ENCODE peak calls at places on chromosomes 2 and 18, in four cellular contexts. P is ELR, D is AG08395, L is GM13976. A is an unnamed sample.

GRCh38 chr2:114400890-114401289 is 41.6 kb upstream of the DPP10 start:
- DNase-seq in L (no peak), P (no peak), D (no peak), A (no peak)

GRCh38 chr2:156343940-156344301 is 11.4 kb upstream of the NR4A2 start:
- DNase-seq in L (no peak), P (peak; percentile 45), D (no peak), A (no peak)

GRCh38 chr2:94986392-94986963 is 39.0 kb upstream of the MAL start:
- DNase-seq in L (peak; percentile 73), P (peak; percentile 75), D (peak; percentile 86), A (peak; percentile 16)

GRCh38 chr2:231710751-231711676 is 2.7 kb downstream of the PTMA start:
- DNase-seq in D (no peak), P (peak; percentile 54), L (no peak), A (no peak)

GRCh38 chr2:230777681-230778080 is 65.0 kb downstream of the CAB39 start:
- DNase-seq in P (peak; percentile 80), D (no peak), L (no peak), A (no peak)

GRCh38 chr2:40451926-40452605 is at the start of gene SLC8A1:
- DNase-seq in D (peak; percentile 58), P (peak; percentile 68), L (peak; percentile 46), A (no peak)

GRCh38 chr2:48114256-48114655 is 208.0 kb upstream of the FBXO11 start:
- DNase-seq in D (peak; percentile 15), L (peak; percentile 42), P (peak; percentile 59), A (no peak)

GRCh38 chr2:46375566-46376125 is 78.4 kb downstream of the EPAS1 start:
- DNase-seq in P (no peak), D (no peak), L (no peak), A (no peak)

GRCh38 chr18:24811963-24812681 is 351.7 kb downstream of the HRH4 start:
- DNase-seq in L (no peak), D (peak; percentile 26), P (no peak), A (no peak)

GRCh38 chr18:11368020-11368419 is 218.7 kb upstream of the PIEZO2 start:
- DNase-seq in D (no peak), L (no peak), P (peak; percentile 56), A (no peak)

GRCh38 chr18:5729983-5730699 is 165.2 kb downstream of the TMEM200C start:
- DNase-seq in D (no peak), L (no peak), P (no peak), A (no peak)

GRCh38 chr18:48106976-48107781 is 176.7 kb upstream of the SMAD2 start:
- DNase-seq in L (no peak), P (no peak), D (no peak), A (no peak)

GRCh38 chr2:143807677-143808076 is 678.5 kb downstream of the ARHGAP15 start:
- DNase-seq in D (no peak), P (no peak), L (no peak), A (no peak)

GRCh38 chr18:13410471-13410870 is 191.9 kb downstream of the LDLRAD4 start:
- DNase-seq in L (no peak), D (no peak), P (no peak), A (no peak)

GRCh38 chr2:208619993-208620392 is 213.4 kb downstream of the PTH2R start:
- DNase-seq in L (no peak), P (no peak), D (no peak), A (no peak)

GRCh38 chr2:134137182-134137595 is 116.7 kb upstream of the MGAT5 start:
- DNase-seq in L (no peak), D (peak; percentile 85), P (peak; percentile 92), A (no peak)

GRCh38 chr2:145041706-145042105 is 521.8 kb upstream of the ZEB2 start:
- DNase-seq in D (no peak), L (no peak), P (no peak), A (no peak)

GRCh38 chr2:34242741-34243123 is 643.6 kb upstream of the FAM98A start:
- DNase-seq in P (no peak), D (no peak), L (no peak), A (no peak)

GRCh38 chr2:230666885-230667712 is 45.5 kb upstream of the CAB39 start:
- DNase-seq in L (no peak), D (no peak), P (peak; percentile 86), A (no peak)

GRCh38 chr2:97739893-97740245 is 26.5 kb downstream of the ZAP70 start:
- DNase-seq in D (no peak), P (no peak), L (no peak), A (no peak)

GRCh38 chr2:98757904-98758421 is 27.0 kb upstream of the MGAT4A start:
- DNase-seq in L (peak; percentile 69), P (peak; percentile 92), D (peak; percentile 94), A (peak; percentile 87)

GRCh38 chr18:48815581-48816324 is 135.0 kb downstream of the SMAD7 start:
- DNase-seq in L (no peak), P (peak; percentile 43), D (peak; percentile 28), A (no peak)

GRCh38 chr2:47190188-47190818 is 35.2 kb upstream of the STPG4 start:
- DNase-seq in P (peak; percentile 87), L (no peak), D (peak; percentile 66), A (no peak)

GRCh38 chr2:69581774-69582581 is 61.6 kb downstream of the AAK1 start:
- DNase-seq in L (no peak), D (no peak), P (peak; percentile 84), A (no peak)

GRCh38 chr2:61419129-61419528 is 51.8 kb downstream of the USP34 start:
- DNase-seq in D (no peak), L (no peak), P (no peak), A (no peak)

GRCh38 chr18:23825496-23825895 is 136.2 kb downstream of the LAMA3 start:
- DNase-seq in L (no peak), P (peak; percentile 34), D (peak; percentile 52), A (no peak)

GRCh38 chr18:32469691-32470131 is 971 bp downstream of the GAREM1 start:
- DNase-seq in P (no peak), L (peak; percentile 8), D (peak; percentile 6), A (no peak)

GRCh38 chr2:42424033-42424432 is 63.0 kb upstream of the COX7A2L start:
- DNase-seq in L (no peak), D (peak; percentile 11), P (no peak), A (peak; percentile 60)